ENCODE peak calls at places on chromosomes 6 and 20, in four cellular contexts. A is Peyer's patch, Z is heart right ventricle, W is mucosa of descending colon. J is an unnamed sample. For H3K4me1, the result is how much of the 10 kb centered on the place peaks cover.

GRCh38 chr20:38997622-38998021 is 35.5 kb downstream of the DHX35 start:
- DNase-seq in A (no peak), Z (no peak), W (no peak), J (no peak)

GRCh38 chr6:133129556-133129955 is 111.6 kb upstream of the EYA4 start:
- DNase-seq in A (no peak), Z (no peak), W (no peak), J (no peak)

GRCh38 chr6:131059486-131059885 is 3.6 kb downstream of the EPB41L2 start:
- DNase-seq in A (no peak), Z (no peak), W (no peak), J (no peak)

GRCh38 chr6:89385156-89385667 is 26.9 kb downstream of the RRAGD start:
- DNase-seq in A (no peak), Z (no peak), W (no peak), J (no peak)

GRCh38 chr6:138817799-138818198 is 21.9 kb downstream of the ECT2L start:
- DNase-seq in A (no peak), Z (no peak), W (peak), J (no peak)

GRCh38 chr6:164114656-164115055 is 700.1 kb downstream of the QKI start:
- DNase-seq in A (no peak), Z (no peak), W (no peak), J (no peak)

GRCh38 chr6:4805553-4806307 is 29.5 kb downstream of the CDYL start:
- DNase-seq in A (no peak), Z (peak), W (peak), J (peak)

GRCh38 chr6:131652472-131652871 is 15.4 kb downstream of the ENPP3 start:
- DNase-seq in A (no peak), Z (no peak), W (no peak), J (no peak)

GRCh38 chr6:6058054-6058444 is 51.3 kb upstream of the NRN1 start:
- DNase-seq in A (no peak), Z (no peak), W (no peak), J (no peak)

GRCh38 chr6:82955841-82956240 is 109.8 kb downstream of the UBE3D start:
- DNase-seq in A (no peak), Z (no peak), W (no peak), J (no peak)

GRCh38 chr6:25628471-25629201 is 23.4 kb upstream of the SCGN start:
- DNase-seq in A (no peak), Z (no peak), W (no peak), J (no peak)

GRCh38 chr6:108163267-108163643 is 2.6 kb upstream of the NR2E1 start:
- DNase-seq in A (no peak), Z (no peak), W (no peak), J (no peak)

GRCh38 chr6:43804550-43805223 is 34.7 kb downstream of the VEGFA start:
- DNase-seq in A (no peak), Z (no peak), W (peak), J (no peak)

GRCh38 chr20:39829255-39829654 is 859.8 kb downstream of the MAFB start:
- DNase-seq in A (no peak), Z (peak), W (no peak), J (no peak)

GRCh38 chr6:30834643-30835042 is 49.7 kb upstream of the DDR1 start:
- DNase-seq in A (no peak), Z (no peak), W (no peak), J (no peak)

GRCh38 chr20:38555395-38555794 is 25.6 kb upstream of the ADIG start:
- DNase-seq in A (no peak), Z (no peak), W (no peak), J (no peak)

GRCh38 chr6:136067731-136068341 is 182.3 kb downstream of the MTFR2 start:
- DNase-seq in A (no peak), Z (no peak), W (no peak), J (no peak)

GRCh38 chr6:23173231-23173630 is 603.9 kb downstream of the HDGFL1 start:
- DNase-seq in A (no peak), Z (no peak), W (no peak), J (no peak)

GRCh38 chr20:48292806-48293205 is 507.5 kb upstream of the SULF2 start:
- DNase-seq in A (no peak), Z (no peak), W (no peak), J (no peak)

GRCh38 chr20:18093388-18093787 is 35.7 kb upstream of the OVOL2 start:
- DNase-seq in A (no peak), Z (no peak), W (no peak), J (no peak)

GRCh38 chr6:96186094-96186493 is 170.3 kb downstream of the FUT9 start:
- DNase-seq in A (no peak), Z (no peak), W (no peak), J (no peak)

GRCh38 chr6:100464910-100465700 is at the start of gene SIM1:
- DNase-seq in A (no peak), Z (no peak), W (peak), J (no peak)

GRCh38 chr6:148328876-148329567 is 13.6 kb upstream of the SASH1 start:
- DNase-seq in A (no peak), Z (no peak), W (no peak), J (no peak)

GRCh38 chr20:49687595-49688567 is 25.8 kb downstream of the B4GALT5 start:
- DNase-seq in A (no peak), Z (no peak), W (no peak), J (no peak)

GRCh38 chr6:14638562-14638931 is 521.0 kb downstream of the CD83 start:
- DNase-seq in A (no peak), Z (no peak), W (no peak), J (no peak)

GRCh38 chr6:14634072-14634471 is 516.5 kb downstream of the CD83 start:
- DNase-seq in A (peak), Z (no peak), W (no peak), J (no peak)

GRCh38 chr6:14635195-14635594 is 517.6 kb downstream of the CD83 start:
- DNase-seq in A (peak), Z (no peak), W (no peak), J (peak)

GRCh38 chr6:14633453-14633852 is 515.9 kb downstream of the CD83 start:
- DNase-seq in A (no peak), Z (no peak), W (no peak), J (no peak)

DNA sequence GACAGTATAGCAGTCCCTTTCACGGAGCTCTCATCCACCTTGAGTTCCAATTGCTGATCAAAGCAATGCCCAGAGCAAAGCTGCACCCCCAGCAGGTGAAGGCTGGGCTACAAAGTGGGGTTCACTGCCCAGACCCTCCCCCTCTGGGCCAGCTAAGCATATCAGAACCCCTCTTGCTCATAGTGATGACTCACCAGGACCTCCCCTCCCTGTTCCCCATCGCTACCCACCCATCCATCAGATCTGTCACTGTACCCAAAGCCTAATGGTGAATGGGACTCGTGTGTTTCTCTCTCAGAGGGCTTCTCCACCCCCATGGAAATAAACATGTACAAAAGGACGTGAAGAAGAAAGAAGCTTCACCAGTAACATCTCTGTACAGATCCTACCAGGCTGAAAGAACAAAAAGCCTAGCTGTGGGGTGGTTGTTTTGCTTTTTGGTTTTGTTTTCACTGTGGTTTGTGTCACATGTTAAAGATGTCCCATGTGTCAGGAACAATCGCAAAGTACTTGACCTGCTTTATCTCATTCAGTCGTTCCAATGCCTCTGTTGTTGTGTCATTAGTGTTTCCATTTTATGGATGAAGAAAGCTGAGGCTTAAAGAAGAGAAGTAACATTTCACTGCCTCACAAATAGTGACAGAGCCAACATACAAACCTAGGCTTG is 518.5 kb downstream of the CD83 start:
- DNase-seq in A (no peak), Z (no peak), W (no peak), J (no peak)
- H3K4me1 ChIP-seq in A (under half), Z (under half), W (under half), J (under half)

DNA sequence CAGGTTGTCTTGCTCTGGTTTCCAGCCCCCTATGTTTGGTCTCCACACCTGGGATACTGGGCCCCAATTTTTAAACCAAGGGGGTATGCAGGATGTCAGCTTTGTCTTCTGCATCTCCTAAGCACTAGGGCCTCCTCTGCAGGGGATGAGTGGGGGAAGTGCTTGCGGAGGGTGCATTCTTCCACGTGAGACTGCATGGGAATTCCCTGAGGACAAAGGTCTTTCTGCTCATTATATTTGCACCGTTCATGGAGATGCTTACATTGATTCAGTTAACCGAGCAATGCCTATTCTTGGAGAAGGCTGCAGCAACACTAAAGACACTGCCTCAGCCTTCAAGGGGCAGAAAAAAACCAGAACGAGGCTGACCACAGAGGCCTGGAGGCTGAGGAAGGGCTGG is 45.4 kb downstream of the RAB44 start:
- DNase-seq in A (no peak), Z (no peak), W (peak), J (no peak)
- H3K4me1 ChIP-seq in A (under half), Z (under half), W (under half), J (under half)

GRCh38 chr20:62048821-62049291 is 16.8 kb downstream of the TAF4 start:
- DNase-seq in A (no peak), Z (no peak), W (no peak), J (no peak)

GRCh38 chr20:62049342-62050165 is 16.1 kb downstream of the TAF4 start:
- DNase-seq in A (no peak), Z (no peak), W (no peak), J (no peak)

GRCh38 chr20:62051166-62051900 is 14.3 kb downstream of the TAF4 start:
- DNase-seq in A (no peak), Z (no peak), W (no peak), J (no peak)

GRCh38 chr20:62051901-62052255 is 13.8 kb downstream of the TAF4 start:
- DNase-seq in A (no peak), Z (no peak), W (no peak), J (no peak)

DNA sequence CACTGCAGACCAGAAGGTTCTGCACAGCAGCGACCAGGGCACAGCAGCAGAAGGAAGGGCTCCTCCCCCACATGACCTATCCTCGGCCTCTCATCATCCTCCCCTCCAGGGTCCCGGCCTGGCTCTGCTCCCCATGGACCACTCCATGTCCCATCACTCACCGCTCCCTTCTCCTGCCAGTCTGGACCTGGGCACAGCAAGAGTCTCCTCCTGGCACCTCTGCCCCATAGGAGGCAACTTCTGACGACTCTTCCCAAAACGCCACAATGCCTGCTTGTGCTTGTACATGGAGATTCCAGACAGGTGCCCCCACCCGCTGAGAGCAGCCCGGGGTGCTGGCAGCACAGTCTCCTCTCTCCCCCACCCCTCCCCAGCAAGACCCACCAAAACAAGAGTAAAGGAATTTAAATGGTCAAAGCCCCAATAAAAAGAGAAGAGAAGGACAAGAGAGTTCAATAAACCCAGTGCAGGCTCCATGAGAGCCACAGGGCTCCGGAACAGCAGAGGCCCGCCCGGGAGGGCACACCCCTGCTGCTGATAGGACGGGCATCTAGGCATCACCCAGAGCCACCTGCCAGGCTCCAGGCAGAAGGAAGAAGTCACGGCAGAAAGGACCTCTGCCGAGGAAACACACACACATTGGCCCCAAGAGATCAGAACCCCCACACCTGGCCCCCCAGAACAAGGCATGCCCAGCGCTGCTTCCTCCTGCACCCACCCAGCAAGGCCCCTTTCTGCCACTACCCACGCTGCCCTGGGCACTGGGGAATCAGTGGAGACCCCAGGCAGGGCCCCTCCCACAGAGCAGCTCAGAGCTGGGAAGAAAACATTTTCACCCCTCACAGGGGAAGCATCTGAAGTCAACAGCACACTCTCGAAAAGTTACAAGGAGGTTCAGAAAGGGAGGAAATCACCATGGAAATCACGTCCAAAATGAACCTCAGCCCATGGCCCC is 15.2 kb downstream of the TAF4 start:
- DNase-seq in A (no peak), Z (no peak), W (no peak), J (no peak)
- H3K4me1 ChIP-seq in A (under half), Z (under half), W (under half), J (under half)

DNA sequence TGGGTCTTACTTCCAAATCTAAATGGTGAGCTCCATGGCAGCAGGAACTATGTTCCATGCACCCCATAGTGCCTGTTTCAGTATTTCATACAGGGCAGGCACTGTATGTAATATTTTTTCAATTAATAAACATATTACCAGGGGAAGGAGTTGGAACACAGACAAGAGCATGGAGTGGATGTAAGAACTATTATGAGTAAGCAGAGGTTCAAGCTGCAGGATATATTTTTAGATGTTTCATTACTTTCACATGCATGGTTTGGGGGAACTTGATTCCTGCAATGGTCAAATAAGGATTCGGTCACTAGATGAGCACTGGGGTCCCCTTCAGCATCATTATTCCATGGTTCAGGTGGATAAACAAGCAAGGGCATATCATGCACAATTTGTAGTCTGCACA is 108.2 kb downstream of the KIF13A start:
- DNase-seq in A (no peak), Z (no peak), W (no peak), J (no peak)
- H3K4me1 ChIP-seq in A (under half), Z (under half), W (under half), J (under half)